ENCODE peak calls at places on chromosomes 2 and 18, in seven cellular contexts. E is fibroblast of lung, B is kidney, U is HCT116, Y is neuronal stem cell, C is Karpas-422, X is astrocyte. V is an unnamed sample. For H3K4me1, the result is how much of the 10 kb centered on the place peaks cover.

GRCh38 chr18:9762561-9762960 is 54.5 kb downstream of the RAB31 start:
- DNase-seq in E (no peak), B (no peak), U (no peak), Y (no peak), C (no peak), X (no peak), V (no peak)

GRCh38 chr2:26740890-26741302 is 23.2 kb upstream of the SLC35F6 start:
- DNase-seq in E (no peak), B (no peak), U (no peak), Y (no peak), C (peak), X (no peak), V (no peak)

GRCh38 chr2:47904903-47905453 is 1.3 kb downstream of the FBXO11 start:
- DNase-seq in E (peak), B (peak), U (no peak), Y (peak), C (peak), X (peak), V (peak)

GRCh38 chr2:142100967-142101366 is 29.8 kb downstream of the LRP1B start:
- DNase-seq in E (peak), B (no peak), U (no peak), Y (no peak), C (no peak), X (no peak), V (peak)

GRCh38 chr2:201452058-201452736 is 657 bp downstream of the STRADB start:
- DNase-seq in E (peak), B (no peak), U (no peak), Y (no peak), C (no peak), X (no peak), V (peak)

GRCh38 chr18:23158058-23158457 is 22.8 kb downstream of the CABLES1 start:
- DNase-seq in E (no peak), B (no peak), U (no peak), Y (no peak), C (no peak), X (no peak), V (no peak)

GRCh38 chr2:175048275-175048674 is 43.1 kb upstream of the CHN1 start:
- DNase-seq in E (no peak), B (no peak), U (no peak), Y (no peak), C (no peak), X (no peak), V (no peak)

GRCh38 chr18:58846325-58846724 is 18.4 kb upstream of the ZNF532 start:
- DNase-seq in E (no peak), B (no peak), U (no peak), Y (no peak), C (no peak), X (no peak), V (no peak)

GRCh38 chr2:38271697-38272096 is 105.4 kb downstream of the ATL2 start:
- DNase-seq in E (no peak), B (no peak), U (no peak), Y (no peak), C (no peak), X (no peak), V (no peak)

GRCh38 chr2:46979611-46980010 is 64.0 kb upstream of the MCFD2 start:
- DNase-seq in E (no peak), B (no peak), U (no peak), Y (no peak), C (peak), X (no peak), V (no peak)

GRCh38 chr2:40271066-40271465 is 180.8 kb downstream of the SLC8A1 start:
- DNase-seq in E (no peak), B (no peak), U (no peak), Y (no peak), C (no peak), X (no peak), V (no peak)

GRCh38 chr2:145654746-145655145 is 1134.8 kb upstream of the ZEB2 start:
- DNase-seq in E (peak), B (no peak), U (no peak), Y (no peak), C (no peak), X (peak), V (no peak)

GRCh38 chr2:105751272-105751671 is 6.6 kb downstream of the NCK2 start:
- DNase-seq in E (no peak), B (no peak), U (no peak), Y (no peak), C (no peak), X (no peak), V (no peak)

GRCh38 chr2:29844713-29845320 is 76.6 kb downstream of the ALK start:
- DNase-seq in E (peak), B (no peak), U (no peak), Y (no peak), C (no peak), X (peak), V (peak)

GRCh38 chr2:225637199-225637598 is 237.7 kb downstream of the NYAP2 start:
- DNase-seq in E (no peak), B (no peak), U (no peak), Y (no peak), C (no peak), X (no peak), V (peak)

GRCh38 chr2:233445152-233445830 is 91.0 kb downstream of the DGKD start:
- DNase-seq in E (no peak), B (peak), U (no peak), Y (no peak), C (no peak), X (no peak), V (no peak)

GRCh38 chr2:108139521-108139920 is 100.2 kb upstream of the SULT1C3 start:
- DNase-seq in E (peak), B (no peak), U (no peak), Y (peak), C (peak), X (peak), V (peak)

GRCh38 chr2:16055848-16056580 is 115.7 kb downstream of the MYCN start:
- DNase-seq in E (no peak), B (no peak), U (no peak), Y (no peak), C (no peak), X (no peak), V (no peak)

GRCh38 chr2:46135936-46136335 is 161.3 kb upstream of the EPAS1 start:
- DNase-seq in E (peak), B (no peak), U (no peak), Y (no peak), C (no peak), X (peak), V (peak)

GRCh38 chr2:238260879-238261278 is 21.0 kb upstream of the HES6 start:
- DNase-seq in E (peak), B (peak), U (no peak), Y (no peak), C (no peak), X (peak), V (no peak)

GRCh38 chr2:74849228-74849892 is 15.4 kb downstream of the HK2 start:
- DNase-seq in E (peak), B (no peak), U (no peak), Y (no peak), C (peak), X (no peak), V (no peak)

GRCh38 chr2:70300771-70301343 is 1.0 kb downstream of the FAM136A start:
- DNase-seq in E (no peak), B (no peak), U (no peak), Y (no peak), C (no peak), X (no peak), V (no peak)

GRCh38 chr2:77119333-77119732 is 402.8 kb downstream of the LRRTM4 start:
- DNase-seq in E (no peak), B (no peak), U (no peak), Y (no peak), C (no peak), X (no peak), V (no peak)

GRCh38 chr2:55111570-55112228 is 61.4 kb upstream of the RTN4 start:
- DNase-seq in E (peak), B (peak), U (peak), Y (no peak), C (no peak), X (peak), V (peak)

GRCh38 chr2:121965666-121966065 is 210.2 kb downstream of the TSN start:
- DNase-seq in E (no peak), B (no peak), U (no peak), Y (no peak), C (no peak), X (no peak), V (no peak)

GRCh38 chr18:29087616-29088246 is 910.8 kb upstream of the CDH2 start:
- DNase-seq in E (peak), B (no peak), U (no peak), Y (no peak), C (no peak), X (no peak), V (no peak)

GRCh38 chr2:177056540-177056939 is 156.1 kb upstream of the HNRNPA3 start:
- DNase-seq in E (no peak), B (no peak), U (peak), Y (no peak), C (no peak), X (no peak), V (no peak)

GRCh38 chr2:64650257-64650656 is 3.5 kb downstream of the SERTAD2 start:
- DNase-seq in E (no peak), B (no peak), U (no peak), Y (no peak), C (peak), X (no peak), V (no peak)
- H3K4me1 ChIP-seq in E (under half), B (under half), U (half or more), Y (half or more), C (half or more), X (under half), V (half or more)

GRCh38 chr2:134119672-134120159 is 134.2 kb upstream of the MGAT5 start:
- DNase-seq in E (peak), B (peak), U (peak), Y (peak), C (peak), X (peak), V (peak)
- H3K4me3 ChIP-seq in E (peak), B (peak), U (peak), Y (peak), C (peak), X (peak), V (peak)

GRCh38 chr2:71454221-71455010 is 1.1 kb downstream of the DYSF start:
- DNase-seq in E (no peak), B (no peak), U (no peak), Y (no peak), C (no peak), X (no peak), V (no peak)
- H3K9ac ChIP-seq in E (no peak), B (no peak), U (no peak), Y (no peak), C (no peak), X (peak), V (no peak)

GRCh38 chr2:42928161-42928691 is 135.8 kb upstream of the HAAO start:
- DNase-seq in E (no peak), B (no peak), U (no peak), Y (no peak), C (no peak), X (no peak), V (no peak)
- H3K4me1 ChIP-seq in E (half or more), B (half or more), U (under half), Y (half or more), C (under half), X (half or more), V (half or more)

DNA sequence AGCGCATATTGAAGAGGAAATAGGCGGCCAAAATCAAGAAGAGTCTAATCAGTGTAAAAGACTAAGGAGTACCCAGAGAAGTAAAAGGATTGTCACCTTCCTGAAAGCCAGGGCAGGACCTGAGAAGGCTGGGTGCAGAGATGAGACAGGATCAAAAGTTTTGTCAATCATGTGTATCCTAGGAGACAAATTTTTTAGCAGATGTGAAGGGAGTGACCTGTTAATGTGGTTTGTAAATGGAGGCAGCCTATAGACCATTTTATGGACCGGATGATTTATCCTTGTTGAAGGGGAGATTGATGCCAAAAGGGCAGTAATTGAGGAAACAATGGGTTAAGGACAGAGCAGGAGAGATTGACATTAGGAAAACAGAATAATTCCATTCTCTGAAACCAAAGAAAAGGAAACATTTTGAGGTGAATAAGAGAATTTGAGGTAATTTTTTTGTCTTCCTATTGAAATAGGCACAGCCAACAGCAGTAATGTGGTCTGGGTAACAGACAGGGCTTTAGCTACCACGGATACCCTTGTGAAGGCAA is 856 bp downstream of the NDC80 start:
- DNase-seq in E (no peak), B (no peak), U (no peak), Y (no peak), C (peak), X (no peak), V (peak)
- H3K4me3 ChIP-seq in E (peak), B (peak), U (peak), Y (peak), C (peak), X (peak), V (peak)

GRCh38 chr2:219442206-219443015 is 7.8 kb downstream of the SPEG start:
- DNase-seq in E (no peak), B (no peak), U (no peak), Y (no peak), C (no peak), X (no peak), V (peak)

GRCh38 chr2:219440388-219441256 is 6.0 kb downstream of the SPEG start:
- DNase-seq in E (peak), B (no peak), U (no peak), Y (no peak), C (no peak), X (peak), V (peak)

GRCh38 chr2:219443697-219444023 is 9.0 kb downstream of the SPEG start:
- DNase-seq in E (no peak), B (no peak), U (no peak), Y (no peak), C (no peak), X (no peak), V (no peak)

GRCh38 chr2:219443016-219443696 is 8.5 kb downstream of the SPEG start:
- DNase-seq in E (no peak), B (no peak), U (no peak), Y (no peak), C (no peak), X (no peak), V (no peak)

GRCh38 chr2:219441451-219442205 is 7.0 kb downstream of the SPEG start:
- DNase-seq in E (peak), B (peak), U (no peak), Y (no peak), C (no peak), X (peak), V (peak)
- H3K9ac ChIP-seq in E (peak), B (no peak), U (peak), Y (peak), C (no peak), X (peak), V (peak)

GRCh38 chr2:179340678-179341077 is 76.0 kb upstream of the SESTD1 start:
- DNase-seq in E (no peak), B (no peak), U (peak), Y (no peak), C (no peak), X (no peak), V (peak)
- H3K4me1 ChIP-seq in E (under half), B (under half), U (under half), Y (under half), C (under half), X (under half), V (half or more)

GRCh38 chr2:66013456-66013855 is 421.5 kb upstream of the MEIS1 start:
- DNase-seq in E (no peak), B (no peak), U (no peak), Y (no peak), C (peak), X (no peak), V (no peak)
- H3K4me3 ChIP-seq in E (no peak), B (no peak), U (no peak), Y (no peak), C (no peak), X (no peak), V (no peak)

GRCh38 chr2:207970138-207970824 is 55.0 kb downstream of the PLEKHM3 start:
- DNase-seq in E (no peak), B (no peak), U (no peak), Y (peak), C (no peak), X (no peak), V (no peak)
- H3K9ac ChIP-seq in E (no peak), B (no peak), U (no peak), Y (no peak), C (peak), X (no peak), V (no peak)

V was measured in adipocyte.